ENCODE peak calls at places on chromosomes 16 and 17, in four cellular contexts. One of them, this sample, is unnamed.

GRCh38 chr17:80219013-80219776 is 938 bp downstream of the SGSH start:
- DNase-seq in H1: no peak
- DNase-seq in H9: peak
- DNase-seq in IMR-90: peak
- DNase-seq in this sample: peak

GRCh38 chr17:9816472-9816871 is 5.4 kb downstream of the GSG1L2 start:
- DNase-seq in H1: no peak
- DNase-seq in IMR-90: no peak
- DNase-seq in H9: no peak
- DNase-seq in this sample: no peak

GRCh38 chr17:66508896-66509843 is 206.8 kb downstream of the PRKCA start:
- DNase-seq in H9: no peak
- DNase-seq in IMR-90: peak
- DNase-seq in H1: no peak
- DNase-seq in this sample: no peak

GRCh38 chr17:5676012-5676411 is 91.7 kb upstream of the NLRP1 start:
- DNase-seq in H1: no peak
- DNase-seq in H9: no peak
- DNase-seq in IMR-90: no peak
- DNase-seq in this sample: no peak

GRCh38 chr16:4320030-4320429 is 4.2 kb downstream of the GLIS2 start:
- DNase-seq in H9: no peak
- DNase-seq in H1: no peak
- DNase-seq in IMR-90: no peak
- DNase-seq in this sample: no peak

GRCh38 chr16:70267516-70267915 is 15.8 kb upstream of the EXOSC6 start:
- DNase-seq in H9: peak
- DNase-seq in H1: peak
- DNase-seq in IMR-90: peak
- DNase-seq in this sample: peak

GRCh38 chr17:28624148-28624547 is 10.2 kb upstream of the RSKR start:
- DNase-seq in IMR-90: no peak
- DNase-seq in H1: no peak
- DNase-seq in H9: no peak
- DNase-seq in this sample: no peak

GRCh38 chr17:57667461-57667923 is 77.6 kb downstream of the CCDC182 start:
- DNase-seq in H9: peak
- DNase-seq in H1: peak
- DNase-seq in IMR-90: no peak
- DNase-seq in this sample: no peak

GRCh38 chr16:14602443-14602963 is 27.6 kb downstream of the PARN start:
- DNase-seq in H9: no peak
- DNase-seq in H1: no peak
- DNase-seq in IMR-90: no peak
- DNase-seq in this sample: no peak

GRCh38 chr17:51035436-51035835 is 85.2 kb downstream of the SPAG9 start:
- DNase-seq in H1: no peak
- DNase-seq in IMR-90: peak
- DNase-seq in H9: no peak
- DNase-seq in this sample: peak

GRCh38 chr16:50771366-50771765 is 29.5 kb downstream of the CYLD start:
- DNase-seq in H1: no peak
- DNase-seq in IMR-90: peak
- DNase-seq in H9: no peak
- DNase-seq in this sample: no peak

GRCh38 chr17:78796134-78796900 is 14.2 kb upstream of the CYTH1 start:
- DNase-seq in IMR-90: no peak
- DNase-seq in H9: no peak
- DNase-seq in H1: no peak
- DNase-seq in this sample: no peak

GRCh38 chr17:64022631-64023063 is 2.2 kb upstream of the ICAM2 start:
- DNase-seq in H9: no peak
- DNase-seq in IMR-90: no peak
- DNase-seq in H1: peak
- DNase-seq in this sample: no peak

GRCh38 chr16:78437352-78437968 is 338.0 kb downstream of the WWOX start:
- DNase-seq in IMR-90: peak
- DNase-seq in H1: peak
- DNase-seq in H9: no peak
- DNase-seq in this sample: peak

GRCh38 chr16:1298406-1298805 is 11.0 kb upstream of the UBE2I start:
- DNase-seq in H1: no peak
- DNase-seq in IMR-90: no peak
- DNase-seq in H9: no peak
- DNase-seq in this sample: no peak

GRCh38 chr16:85403693-85404092 is 209.4 kb upstream of the GSE1 start:
- DNase-seq in H1: peak
- DNase-seq in IMR-90: no peak
- DNase-seq in H9: no peak
- DNase-seq in this sample: no peak

GRCh38 chr17:77449908-77450741 is 309.4 kb downstream of the SEC14L1 start:
- DNase-seq in H1: peak
- DNase-seq in IMR-90: peak
- DNase-seq in H9: peak
- DNase-seq in this sample: peak

GRCh38 chr17:41784207-41784744 is 2.2 kb downstream of the JUP start:
- DNase-seq in H9: peak
- DNase-seq in IMR-90: peak
- DNase-seq in H1: no peak
- DNase-seq in this sample: peak

GRCh38 chr17:7016886-7017826 is 4.7 kb downstream of the RNASEK start:
- DNase-seq in H1: no peak
- DNase-seq in H9: no peak
- DNase-seq in IMR-90: no peak
- DNase-seq in this sample: no peak

GRCh38 chr16:50040028-50040427 is 15.0 kb downstream of the CNEP1R1 start:
- DNase-seq in H1: no peak
- DNase-seq in IMR-90: no peak
- DNase-seq in H9: no peak
- DNase-seq in this sample: peak

GRCh38 chr16:11668590-11669379 is 530 bp downstream of the SNN start:
- DNase-seq in H1: peak
- DNase-seq in IMR-90: no peak
- DNase-seq in H9: no peak
- DNase-seq in this sample: no peak

GRCh38 chr17:50918933-50919296 is 52.8 kb upstream of the TOB1 start:
- DNase-seq in H1: no peak
- DNase-seq in IMR-90: peak
- DNase-seq in H9: no peak
- DNase-seq in this sample: no peak

GRCh38 chr17:74862108-74862901 is 2.6 kb upstream of the GRIN2C start:
- DNase-seq in H9: peak
- DNase-seq in IMR-90: peak
- DNase-seq in H1: peak
- DNase-seq in this sample: peak

GRCh38 chr16:86667035-86667434 is 88.7 kb downstream of the FOXL1 start:
- DNase-seq in IMR-90: no peak
- DNase-seq in H1: no peak
- DNase-seq in H9: no peak
- DNase-seq in this sample: no peak

GRCh38 chr16:48444574-48444973 is 59.4 kb upstream of the SIAH1 start:
- DNase-seq in H9: no peak
- DNase-seq in IMR-90: peak
- DNase-seq in H1: no peak
- DNase-seq in this sample: no peak

GRCh38 chr16:56989988-56990387 is 631 bp downstream of the NLRC5 start:
- DNase-seq in H1: no peak
- DNase-seq in H9: no peak
- DNase-seq in IMR-90: no peak
- DNase-seq in this sample: no peak
- H4K5ac ChIP-seq in H1: no peak
- H4K5ac ChIP-seq in H9: no peak
- H4K5ac ChIP-seq in IMR-90: no peak
- H4K5ac ChIP-seq in this sample: no peak

GRCh38 chr16:67199808-67200198 is 872 bp downstream of the ELMO3 start:
- DNase-seq in IMR-90: no peak
- DNase-seq in H9: peak
- DNase-seq in H1: peak
- DNase-seq in this sample: peak
- H4K8ac ChIP-seq in IMR-90: no peak
- H4K8ac ChIP-seq in H9: no peak
- H4K8ac ChIP-seq in H1: peak
- H4K8ac ChIP-seq in this sample: no peak

DNA sequence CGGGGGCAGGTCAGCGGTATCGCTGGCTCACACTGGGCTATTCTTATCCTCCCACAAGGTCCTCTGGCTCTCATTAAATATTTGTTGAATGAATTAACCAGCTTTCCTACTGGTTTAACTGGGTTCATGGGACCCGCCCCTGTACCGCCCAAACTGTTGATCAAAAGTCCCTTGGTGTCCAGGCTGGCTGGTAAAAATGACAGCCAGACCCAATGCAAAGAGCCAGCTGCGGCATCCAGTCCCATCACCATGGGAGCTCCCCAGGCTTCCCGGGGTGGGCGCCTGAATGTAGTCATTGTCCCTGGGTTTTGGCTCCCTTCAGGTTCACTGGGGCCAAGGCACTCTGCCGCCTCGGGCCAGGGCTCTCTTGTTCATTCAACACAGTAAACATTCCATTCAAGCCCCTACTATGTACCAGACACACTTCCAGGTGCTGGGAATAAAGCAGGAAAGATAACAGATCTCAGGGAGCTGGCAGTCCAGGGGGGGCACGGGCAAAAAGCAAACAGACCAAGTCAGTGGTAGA is 11.7 kb upstream of the ATP2C2 start:
- DNase-seq in IMR-90: no peak
- DNase-seq in H1: no peak
- DNase-seq in H9: no peak
- DNase-seq in this sample: no peak
- H4K5ac ChIP-seq in IMR-90: no peak
- H4K5ac ChIP-seq in H1: no peak
- H4K5ac ChIP-seq in H9: no peak
- H4K5ac ChIP-seq in this sample: no peak

DNA sequence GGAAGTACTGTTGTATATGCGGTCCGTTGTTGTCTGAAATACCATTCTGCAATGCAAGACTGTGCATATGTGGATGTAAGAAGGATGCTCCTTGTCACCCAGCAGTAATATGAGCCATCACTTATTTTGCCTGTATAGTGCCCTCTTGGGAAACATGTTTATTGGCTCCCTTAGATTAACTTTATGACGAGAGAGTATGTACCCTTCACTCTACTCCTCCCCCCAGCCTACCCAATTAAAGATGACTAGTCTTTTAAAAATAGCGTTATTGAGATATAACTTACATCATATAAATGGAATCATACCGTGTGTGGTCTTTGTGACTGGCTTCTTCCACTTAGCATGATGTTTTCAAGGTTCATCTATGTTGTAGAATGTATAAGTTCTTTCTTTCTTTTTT is 33.6 kb downstream of the FTO start:
- DNase-seq in H1: no peak
- DNase-seq in IMR-90: no peak
- DNase-seq in H9: no peak
- DNase-seq in this sample: no peak
- H4K8ac ChIP-seq in H1: no peak
- H4K8ac ChIP-seq in IMR-90: no peak
- H4K8ac ChIP-seq in H9: no peak
- H4K8ac ChIP-seq in this sample: no peak

GRCh38 chr16:89119161-89119621 is 25.5 kb downstream of the ACSF3 start:
- DNase-seq in H1: no peak
- DNase-seq in IMR-90: no peak
- DNase-seq in H9: no peak
- DNase-seq in this sample: no peak
- H4K5ac ChIP-seq in H1: no peak
- H4K5ac ChIP-seq in IMR-90: no peak
- H4K5ac ChIP-seq in H9: no peak
- H4K5ac ChIP-seq in this sample: no peak

GRCh38 chr17:37643829-37644228 is 583 bp upstream of the DDX52 start:
- DNase-seq in H9: no peak
- DNase-seq in H1: no peak
- DNase-seq in IMR-90: no peak
- DNase-seq in this sample: peak

GRCh38 chr17:37643118-37643766 is at the start of gene DDX52:
- DNase-seq in H9: peak
- DNase-seq in IMR-90: peak
- DNase-seq in H1: peak
- DNase-seq in this sample: peak

GRCh38 chr17:37637956-37638355 is 5.3 kb downstream of the DDX52 start:
- DNase-seq in H9: no peak
- DNase-seq in H1: no peak
- DNase-seq in IMR-90: no peak
- DNase-seq in this sample: no peak

GRCh38 chr17:37640016-37640415 is 3.2 kb downstream of the DDX52 start:
- DNase-seq in H9: no peak
- DNase-seq in H1: no peak
- DNase-seq in IMR-90: no peak
- DNase-seq in this sample: no peak

GRCh38 chr17:37642706-37643105 is 540 bp downstream of the DDX52 start:
- DNase-seq in IMR-90: peak
- DNase-seq in H1: no peak
- DNase-seq in H9: no peak
- DNase-seq in this sample: peak
- H4K8ac ChIP-seq in IMR-90: peak
- H4K8ac ChIP-seq in H1: no peak
- H4K8ac ChIP-seq in H9: no peak
- H4K8ac ChIP-seq in this sample: no peak

DNA sequence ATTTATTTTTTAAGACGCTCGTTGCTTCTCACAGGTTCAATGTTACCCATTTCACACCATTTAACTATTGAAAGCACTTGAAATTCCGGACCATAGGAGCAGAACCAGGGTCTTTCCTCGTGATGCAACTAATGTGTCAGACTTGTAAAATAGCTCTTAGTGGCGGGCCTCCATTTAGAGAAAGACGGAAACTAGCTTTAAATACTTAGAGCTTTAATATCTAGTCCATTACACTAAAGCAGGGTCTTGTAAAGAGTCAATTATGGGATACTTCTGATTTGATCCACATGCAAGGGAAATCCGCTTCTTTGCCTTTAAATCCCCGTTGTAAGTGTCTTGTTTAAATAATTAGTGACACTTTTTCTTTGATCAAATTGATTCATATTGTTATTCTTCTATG is 56.6 kb downstream of the NACA2 start:
- DNase-seq in IMR-90: no peak
- DNase-seq in H9: no peak
- DNase-seq in H1: no peak
- DNase-seq in this sample: peak
- H4K5ac ChIP-seq in IMR-90: no peak
- H4K5ac ChIP-seq in H9: no peak
- H4K5ac ChIP-seq in H1: no peak
- H4K5ac ChIP-seq in this sample: no peak

GRCh38 chr17:43669971-43670644 is 8.4 kb upstream of the MEOX1 start:
- DNase-seq in IMR-90: peak
- DNase-seq in H9: peak
- DNase-seq in H1: no peak
- DNase-seq in this sample: peak

GRCh38 chr17:43665038-43665386 is 3.3 kb upstream of the MEOX1 start:
- DNase-seq in H9: no peak
- DNase-seq in IMR-90: no peak
- DNase-seq in H1: no peak
- DNase-seq in this sample: no peak

GRCh38 chr17:43665387-43666101 is 3.8 kb upstream of the MEOX1 start:
- DNase-seq in IMR-90: no peak
- DNase-seq in H9: no peak
- DNase-seq in H1: peak
- DNase-seq in this sample: no peak

GRCh38 chr17:43670645-43671074 is 8.9 kb upstream of the MEOX1 start:
- DNase-seq in IMR-90: no peak
- DNase-seq in H9: no peak
- DNase-seq in H1: no peak
- DNase-seq in this sample: no peak

GRCh38 chr17:43667506-43668438 is 6.0 kb upstream of the MEOX1 start:
- DNase-seq in H9: no peak
- DNase-seq in IMR-90: peak
- DNase-seq in H1: no peak
- DNase-seq in this sample: no peak
- H4K8ac ChIP-seq in H9: no peak
- H4K8ac ChIP-seq in IMR-90: no peak
- H4K8ac ChIP-seq in H1: no peak
- H4K8ac ChIP-seq in this sample: no peak

This sample was measured in mesendoderm.